ENCODE peak calls at places on chromosomes 4 and X, in six cellular contexts. One of them, this sample, is unnamed.

GRCh38 chr4:30726090-30726668 is 6.0 kb downstream of the PCDH7 start:
- DNase-seq in progenitor cell of endocrine pancreas: no peak
- DNase-seq in HEK293T: no peak
- DNase-seq in H7: no peak
- DNase-seq in CD8-positive, alpha-beta memory T cell: no peak
- DNase-seq in GM12865: no peak
- DNase-seq in this sample: no peak

GRCh38 chrX:17977696-17978095 is 116.6 kb upstream of the RAI2 start:
- DNase-seq in HEK293T: no peak
- DNase-seq in CD8-positive, alpha-beta memory T cell: no peak
- DNase-seq in H7: no peak
- DNase-seq in GM12865: no peak
- DNase-seq in progenitor cell of endocrine pancreas: no peak
- DNase-seq in this sample: no peak

GRCh38 chrX:134002921-134003615 is 17.7 kb upstream of the GPC3 start:
- DNase-seq in progenitor cell of endocrine pancreas: no peak
- DNase-seq in H7: no peak
- DNase-seq in GM12865: no peak
- DNase-seq in CD8-positive, alpha-beta memory T cell: no peak
- DNase-seq in HEK293T: no peak
- DNase-seq in this sample: no peak

GRCh38 chr4:24611575-24611974 is 27.2 kb upstream of the DHX15 start:
- DNase-seq in H7: no peak
- DNase-seq in progenitor cell of endocrine pancreas: no peak
- DNase-seq in CD8-positive, alpha-beta memory T cell: no peak
- DNase-seq in HEK293T: no peak
- DNase-seq in GM12865: no peak
- DNase-seq in this sample: no peak

GRCh38 chr4:186472948-186473347 is 82.4 kb downstream of the MTNR1A start:
- DNase-seq in CD8-positive, alpha-beta memory T cell: no peak
- DNase-seq in H7: peak
- DNase-seq in GM12865: no peak
- DNase-seq in progenitor cell of endocrine pancreas: no peak
- DNase-seq in HEK293T: peak
- DNase-seq in this sample: no peak

GRCh38 chrX:115553171-115553570 is 7.8 kb upstream of the PLS3 start:
- DNase-seq in CD8-positive, alpha-beta memory T cell: no peak
- DNase-seq in progenitor cell of endocrine pancreas: no peak
- DNase-seq in HEK293T: no peak
- DNase-seq in H7: no peak
- DNase-seq in GM12865: no peak
- DNase-seq in this sample: no peak

GRCh38 chr4:179615704-179616103 is 2173.5 kb upstream of the AGA start:
- DNase-seq in GM12865: no peak
- DNase-seq in H7: no peak
- DNase-seq in CD8-positive, alpha-beta memory T cell: no peak
- DNase-seq in progenitor cell of endocrine pancreas: no peak
- DNase-seq in HEK293T: no peak
- DNase-seq in this sample: no peak

GRCh38 chrX:8433296-8434094 is 31.1 kb upstream of the VCX3B start:
- DNase-seq in GM12865: no peak
- DNase-seq in progenitor cell of endocrine pancreas: no peak
- DNase-seq in CD8-positive, alpha-beta memory T cell: no peak
- DNase-seq in H7: no peak
- DNase-seq in HEK293T: no peak
- DNase-seq in this sample: no peak

GRCh38 chr4:153432971-153433752 is 33.0 kb upstream of the TMEM131L start:
- DNase-seq in CD8-positive, alpha-beta memory T cell: peak
- DNase-seq in GM12865: peak
- DNase-seq in H7: peak
- DNase-seq in HEK293T: peak
- DNase-seq in progenitor cell of endocrine pancreas: no peak
- DNase-seq in this sample: peak

GRCh38 chrX:9122504-9123245 is 88.7 kb upstream of the FAM9B start:
- DNase-seq in progenitor cell of endocrine pancreas: no peak
- DNase-seq in H7: no peak
- DNase-seq in HEK293T: no peak
- DNase-seq in GM12865: no peak
- DNase-seq in CD8-positive, alpha-beta memory T cell: no peak
- DNase-seq in this sample: no peak

This sample was measured in endothelial cell.